ENCODE peak calls at places on chromosomes 12 and 14, in four cellular contexts. O, V, H and I are unnamed samples.

GRCh38 chr14:99971929-99972747 is 93.1 kb upstream of the EVL start:
- DNase-seq in H (peak; percentile 6), O (no peak), V (no peak), I (peak; percentile 36)

GRCh38 chr12:45231515-45232145 is 15.7 kb downstream of the ANO6 start:
- DNase-seq in O (no peak), H (peak; percentile 79), V (no peak), I (no peak)

GRCh38 chr12:91109148-91109564 is 2.1 kb downstream of the LUM start:
- DNase-seq in O (peak; percentile 85), H (peak; percentile 78), V (peak; percentile 55), I (peak; percentile 57)

GRCh38 chr14:69878251-69878650 is 965 bp upstream of the SMOC1 start:
- DNase-seq in O (no peak), H (no peak), V (no peak), I (no peak)

GRCh38 chr12:51533799-51534198 is 57.2 kb upstream of the SCN8A start:
- DNase-seq in H (peak; percentile 18), V (no peak), O (no peak), I (no peak)

GRCh38 chr12:44626883-44627282 is 249.2 kb downstream of the NELL2 start:
- DNase-seq in V (no peak), O (no peak), H (no peak), I (no peak)

GRCh38 chr14:76245097-76245496 is 93.4 kb downstream of the GPATCH2L start:
- DNase-seq in H (no peak), O (no peak), V (no peak), I (no peak)

GRCh38 chr14:30658645-30659044 is 36.5 kb downstream of the SCFD1 start:
- DNase-seq in H (no peak), O (no peak), V (no peak), I (no peak)

GRCh38 chr12:108798551-108799221 is 58.7 kb downstream of the SSH1 start:
- DNase-seq in O (peak; percentile 95), V (no peak), H (peak; percentile 50), I (no peak)

GRCh38 chr14:103662591-103662990 is 33.6 kb downstream of the KLC1 start:
- DNase-seq in H (no peak), O (no peak), V (no peak), I (no peak)

GRCh38 chr12:19129486-19130223 is at the start of gene PLEKHA5:
- DNase-seq in V (peak; percentile 66), H (peak; percentile 70), O (peak; percentile 81), I (peak; percentile 84)

GRCh38 chr14:100439781-100440180 is 116.6 kb downstream of the SLC25A47 start:
- DNase-seq in H (peak; percentile 26), O (no peak), V (no peak), I (peak; percentile 52)

GRCh38 chr12:89983622-89984021 is 275.0 kb upstream of the ATP2B1 start:
- DNase-seq in O (no peak), V (no peak), H (no peak), I (no peak)

GRCh38 chr12:125889742-125890141 is 824.5 kb downstream of the AACS start:
- DNase-seq in V (no peak), H (peak; percentile 1), O (no peak), I (no peak)

GRCh38 chr14:68797180-68797670 is 4.4 kb upstream of the ZFP36L1 start:
- DNase-seq in O (no peak), V (no peak), H (no peak), I (no peak)

GRCh38 chr14:68794856-68795601 is 2.2 kb upstream of the ZFP36L1 start:
- DNase-seq in H (peak; percentile 93), O (peak; percentile 80), V (peak; percentile 56), I (peak; percentile 70)

GRCh38 chr14:68798621-68799020 is 5.8 kb upstream of the ZFP36L1 start:
- DNase-seq in O (no peak), H (no peak), V (no peak), I (no peak)

GRCh38 chr14:68795602-68796417 is 2.9 kb upstream of the ZFP36L1 start:
- DNase-seq in V (peak; percentile 77), H (peak; percentile 81), O (peak; percentile 95), I (peak; percentile 90)

GRCh38 chr14:68796418-68797101 is 3.7 kb upstream of the ZFP36L1 start:
- DNase-seq in H (no peak), V (no peak), O (no peak), I (no peak)
- H3K4me3 ChIP-seq in H (peak overlapping the region; percentile 96), V (peak overlapping the region; percentile 88), O (peak overlapping the region; percentile 81), I (peak overlapping the region; percentile 93)

GRCh38 chr12:100133200-100133599 is 9.5 kb downstream of the BLTP3B start:
- DNase-seq in O (no peak), V (no peak), H (no peak), I (no peak)

GRCh38 chr12:100128509-100128908 is 14.2 kb downstream of the BLTP3B start:
- DNase-seq in H (peak; percentile 16), O (no peak), V (no peak), I (no peak)

GRCh38 chr12:100123316-100124095 is 19.2 kb downstream of the BLTP3B start:
- DNase-seq in H (no peak), V (no peak), O (no peak), I (no peak)

DNA sequence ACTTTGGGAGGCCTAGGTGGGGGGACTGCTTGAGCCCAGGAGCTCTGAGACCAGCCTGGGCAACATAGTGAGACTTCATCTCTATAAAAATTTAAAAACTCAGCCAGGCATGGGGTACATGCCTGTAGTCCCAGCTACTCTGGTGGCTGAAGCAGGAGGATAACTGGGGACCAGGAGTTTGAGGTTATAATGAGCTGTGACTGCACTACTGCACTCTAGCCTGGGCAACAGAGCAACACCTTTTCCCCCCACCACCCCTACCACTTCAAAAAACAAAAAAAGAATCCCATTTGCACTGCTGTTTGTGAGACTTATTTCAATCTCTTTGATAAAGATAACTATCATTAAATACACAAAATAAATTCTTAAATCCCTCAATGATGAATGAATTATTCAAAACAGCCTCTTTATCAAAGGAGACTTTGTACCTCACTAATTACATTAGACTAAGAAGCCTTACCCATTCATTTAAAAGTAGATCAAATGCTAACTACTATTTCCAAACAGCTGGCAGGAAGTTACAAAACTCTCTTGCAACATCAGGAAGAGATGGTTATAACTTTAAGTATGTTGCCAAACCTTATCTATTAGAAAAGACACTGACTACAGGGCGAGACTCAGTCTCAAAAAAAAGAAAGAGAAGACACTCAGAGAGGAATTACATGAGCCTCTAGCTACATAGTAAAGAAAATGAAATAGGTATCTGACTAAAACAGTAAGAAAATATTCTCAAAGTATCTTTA is 14.7 kb downstream of the BLTP3B start:
- DNase-seq in V (no peak), H (peak; percentile 26), O (no peak), I (no peak)
- H3K4me3 ChIP-seq in V (no peak overlapping the region), H (no peak overlapping the region), O (no peak overlapping the region), I (no peak overlapping the region)

DNA sequence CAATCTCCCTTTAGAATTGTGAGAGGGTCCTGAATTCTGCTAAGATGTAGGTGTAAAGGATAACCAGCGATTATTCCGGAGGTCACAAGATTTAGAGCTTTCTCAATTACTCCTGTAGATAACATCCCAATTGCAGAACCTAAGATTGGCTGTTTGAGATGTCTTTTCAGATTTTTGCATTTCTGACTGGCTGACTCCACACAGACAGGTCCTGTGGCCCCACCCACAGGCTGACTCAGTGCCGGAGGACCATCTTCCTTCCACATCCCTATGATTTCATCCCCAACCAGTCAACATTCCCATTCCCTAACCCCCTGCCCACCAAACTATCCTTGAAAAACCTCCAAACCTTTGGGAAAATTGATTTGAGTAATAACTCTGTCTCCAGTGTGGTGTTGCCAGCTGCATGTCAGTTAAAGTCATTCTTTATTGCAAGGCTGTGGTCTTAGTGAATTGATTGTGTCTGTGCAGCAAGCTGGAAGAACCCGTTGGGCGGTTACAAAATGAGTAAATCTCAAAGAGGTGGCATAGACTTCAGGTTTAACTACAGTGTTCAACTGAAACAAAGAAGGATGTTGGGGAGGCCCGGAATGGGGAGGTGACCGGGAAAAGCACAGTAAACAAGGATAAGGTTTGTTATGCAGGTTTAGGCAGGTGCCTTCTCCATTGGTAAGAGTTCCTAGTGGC is 10.6 kb downstream of the FNTB start:
- DNase-seq in V (no peak), H (no peak), O (no peak), I (no peak)
- H3K4me3 ChIP-seq in V (no peak overlapping the region), H (no peak overlapping the region), O (no peak overlapping the region), I (no peak overlapping the region)

DNA sequence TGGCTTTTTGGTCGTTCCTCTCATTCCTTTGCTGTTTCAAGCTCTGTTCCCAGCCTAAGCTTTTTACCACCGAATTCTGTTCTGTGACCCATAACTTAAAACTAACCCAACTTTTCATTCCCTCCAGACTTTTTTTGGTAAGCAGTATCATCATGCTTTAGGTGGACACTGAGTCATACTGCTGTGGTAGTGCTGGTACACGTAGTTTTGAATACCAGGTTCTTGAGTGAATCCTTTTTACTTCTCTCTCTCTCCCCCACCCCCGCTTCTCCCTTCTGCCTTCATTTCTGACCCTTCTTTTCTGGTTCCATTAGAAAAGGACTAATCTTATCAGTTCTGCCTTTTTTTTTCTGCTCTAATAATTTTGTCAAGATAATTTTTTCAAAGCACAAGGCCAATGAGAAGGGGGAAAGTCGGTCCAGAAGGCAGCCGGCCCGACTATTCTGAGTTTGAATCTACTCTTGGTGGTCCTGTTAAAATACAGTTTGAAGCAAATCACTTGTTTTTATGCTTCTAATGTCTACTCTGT is 2.3 kb upstream of the MDM2 start:
- DNase-seq in H (no peak), O (no peak), V (no peak), I (no peak)
- H3K4me3 ChIP-seq in H (no peak overlapping the region), O (no peak overlapping the region), V (no peak overlapping the region), I (peak overlapping the region; percentile 89)

GRCh38 chr14:65072937-65073336 is 29.4 kb downstream of the MAX start:
- DNase-seq in V (no peak), H (no peak), O (no peak), I (no peak)

GRCh38 chr14:65071544-65071943 is 30.8 kb downstream of the MAX start:
- DNase-seq in O (no peak), V (no peak), H (no peak), I (no peak)

GRCh38 chr14:65069874-65070709 is 32.2 kb downstream of the MAX start:
- DNase-seq in V (peak; percentile 61), O (no peak), H (no peak), I (no peak)

GRCh38 chr14:65072256-65072655 is 30.1 kb downstream of the MAX start:
- DNase-seq in H (no peak), O (no peak), V (no peak), I (no peak)

GRCh38 chr14:65070710-65071033 is 31.6 kb downstream of the MAX start:
- DNase-seq in O (no peak), H (peak; percentile 24), V (peak; percentile 47), I (no peak)
- H3K4me3 ChIP-seq in O (peak overlapping the region; percentile 8), H (no peak overlapping the region), V (peak overlapping the region; percentile 43), I (no peak overlapping the region)

GRCh38 chr14:106846218-106846617 is 1319.8 kb downstream of the TMEM121 start:
- DNase-seq in O (no peak), H (no peak), V (no peak), I (no peak)
- H3K4me3 ChIP-seq in O (no peak overlapping the region), H (no peak overlapping the region), V (no peak overlapping the region), I (peak overlapping the region; percentile 58)

GRCh38 chr14:94889520-94890312 is 119.8 kb upstream of the GSC start:
- DNase-seq in O (no peak), H (no peak), V (no peak), I (no peak)

GRCh38 chr14:94885481-94886155 is 115.7 kb upstream of the GSC start:
- DNase-seq in O (no peak), V (no peak), H (no peak), I (no peak)

GRCh38 chr14:94886931-94887330 is 117.0 kb upstream of the GSC start:
- DNase-seq in O (no peak), H (no peak), V (no peak), I (no peak)

GRCh38 chr14:94888108-94888507 is 118.2 kb upstream of the GSC start:
- DNase-seq in O (no peak), V (no peak), H (no peak), I (no peak)

GRCh38 chr14:94887591-94887990 is 117.7 kb upstream of the GSC start:
- DNase-seq in V (no peak), O (no peak), H (no peak), I (no peak)
- H3K4me3 ChIP-seq in V (no peak overlapping the region), O (no peak overlapping the region), H (no peak overlapping the region), I (no peak overlapping the region)